ENCODE peak calls at places on chromosomes 5 and 9, in six cellular contexts. R is hippocampal formation; W is kidney glomerular epithelial cell; T is stimulated activated CD4-positive, alpha-beta T cell treated with anti-CD3 and anti-CD28 coated beads, Interleukin-12 subunit alpha, Interleukin-12 subunit beta, amount 100 ng/mL, for 4 hours; C is fibroblast of the aortic adventitia; N is SJCRH30. Q is an unnamed sample.

GRCh38 chr5:67941750-67942450 is 273.7 kb upstream of the PIK3R1 start:
- DNase-seq in T (no peak), N (no peak), R (no peak), W (no peak), C (peak), Q (no peak)

GRCh38 chr9:106752581-106752980 is 110.4 kb upstream of the ZNF462 start:
- DNase-seq in W (no peak), R (no peak), N (peak), T (no peak), C (no peak), Q (no peak)

GRCh38 chr9:136527131-136527530 is 18.7 kb downstream of the NOTCH1 start:
- DNase-seq in W (no peak), C (no peak), R (no peak), N (peak), T (no peak), Q (no peak)

GRCh38 chr9:105244996-105245719 is 707 bp downstream of the SLC44A1 start:
- DNase-seq in R (peak), W (peak), N (peak), T (peak), C (no peak), Q (peak)

GRCh38 chr5:140725799-140726471 is 25.7 kb downstream of the ZMAT2 start:
- DNase-seq in R (no peak), T (peak), W (peak), N (peak), C (peak), Q (no peak)

GRCh38 chr5:31193591-31194457 is at the start of gene CDH6:
- DNase-seq in C (peak), W (peak), N (peak), T (no peak), R (peak), Q (peak)

GRCh38 chr9:129276486-129277260 is 98.6 kb upstream of the IER5L start:
- DNase-seq in C (no peak), T (no peak), W (no peak), N (no peak), R (no peak), Q (no peak)

GRCh38 chr9:125338929-125339328 is 77.3 kb downstream of the GAPVD1 start:
- DNase-seq in R (no peak), C (no peak), T (no peak), W (no peak), N (no peak), Q (no peak)

GRCh38 chr9:127714916-127715442 is 484 bp downstream of the PTRH1 start:
- DNase-seq in T (peak), R (no peak), W (no peak), C (no peak), N (no peak), Q (no peak)

GRCh38 chr5:159120446-159120845 is 20.7 kb upstream of the EBF1 start:
- DNase-seq in R (no peak), W (no peak), C (no peak), T (no peak), N (no peak), Q (no peak)